ENCODE peak calls at places on chromosomes 11 and 22, in nine cellular contexts. I is KG1; L is left cardiac atrium; V is activated CD4-positive, CD25-positive, alpha-beta regulatory T cell; E is stimulated activated CD8-positive, alpha-beta memory T cell treated with anti-CD3 and anti-CD28 coated beads, Interleukin-7, amount 100 ng/mL, for 4 hours; S is PC-9; C is GM12865; P is neuronal stem cell; F is nucleus accumbens. J is an unnamed sample.

GRCh38 chr11:72735495-72736027 is 16.6 kb downstream of the ARAP1 start:
- DNase-seq in C (no peak), F (no peak), L (peak; percentile 70), I (no peak), E (no peak), S (peak; percentile 78), P (no peak), V (no peak), J (peak; percentile 64)

GRCh38 chr11:75652936-75653335 is 15.9 kb downstream of the MAP6 start:
- DNase-seq in V (no peak), L (no peak), F (no peak), E (no peak), C (no peak), P (no peak), I (no peak), S (no peak), J (no peak)

GRCh38 chr11:11416917-11417316 is 63.9 kb upstream of the CSNK2A3 start:
- DNase-seq in E (no peak), C (no peak), F (no peak), P (no peak), S (no peak), V (no peak), I (peak; percentile 55), L (no peak), J (no peak)

GRCh38 chr22:46043339-46043738 is 66.4 kb upstream of the WNT7B start:
- DNase-seq in E (no peak), L (peak; percentile 15), S (no peak), P (no peak), I (no peak), C (no peak), V (no peak), F (no peak), J (no peak)

GRCh38 chr11:35364101-35364780 is 55.1 kb downstream of the SLC1A2 start:
- DNase-seq in S (peak; percentile 98), C (no peak), F (no peak), V (no peak), L (peak; percentile 79), E (no peak), I (no peak), P (no peak), J (no peak)

GRCh38 chr11:70142171-70142875 is 60.8 kb upstream of the FADD start:
- DNase-seq in V (no peak), E (no peak), L (no peak), I (no peak), C (no peak), F (no peak), P (peak; percentile 40), S (no peak), J (no peak)

GRCh38 chr11:134244593-134244992 is 8.6 kb downstream of the THYN1 start:
- DNase-seq in C (peak; percentile 65), S (no peak), I (no peak), L (no peak), P (no peak), E (no peak), V (no peak), F (no peak), J (no peak)

GRCh38 chr11:121478895-121479281 is 26.1 kb upstream of the SORL1-AS1 start:
- DNase-seq in L (no peak), P (no peak), S (no peak), E (no peak), V (no peak), C (no peak), I (no peak), F (no peak), J (no peak)

GRCh38 chr22:22941831-22942510 is 54.4 kb downstream of the IGLL5 start:
- DNase-seq in E (no peak), V (no peak), I (no peak), F (no peak), P (no peak), S (no peak), L (no peak), C (peak; percentile 48), J (peak; percentile 5)

GRCh38 chr11:103433380-103433779 is 324.2 kb downstream of the DYNC2H1 start:
- DNase-seq in F (no peak), C (no peak), L (no peak), P (no peak), E (no peak), S (peak; percentile 69), V (no peak), I (no peak), J (no peak)

GRCh38 chr11:113998574-113998973 is 23.7 kb downstream of the HTR3A start:
- DNase-seq in P (no peak), L (no peak), I (no peak), E (no peak), F (no peak), S (no peak), V (no peak), C (no peak), J (no peak)

GRCh38 chr11:78657968-78658839 is 83.5 kb upstream of the NARS2 start:
- DNase-seq in P (no peak), V (no peak), E (no peak), S (no peak), I (no peak), L (no peak), C (no peak), F (no peak), J (no peak)

GRCh38 chr11:70090989-70091388 is 12.9 kb downstream of the ANO1 start:
- DNase-seq in C (no peak), P (no peak), V (no peak), E (no peak), I (no peak), S (no peak), F (no peak), L (peak; percentile 58), J (peak; percentile 86)